ENCODE peak calls at places on chromosome 12, in four cellular contexts. E, X, R and Y are unnamed samples.

GRCh38 chr12:131126662-131127173 is 173.0 kb downstream of the ADGRD1 start:
- DNase-seq in X (no peak), R (no peak), E (no peak), Y (no peak)

GRCh38 chr12:26848156-26848825 is 15.3 kb upstream of the ITPR2 start:
- DNase-seq in X (no peak), R (no peak), E (no peak), Y (no peak)

GRCh38 chr12:121942145-121942718 is 23.8 kb downstream of the CFAP251 start:
- DNase-seq in R (no peak), E (no peak), X (no peak), Y (no peak)

GRCh38 chr12:24724765-24725307 is 224.1 kb downstream of the BCAT1 start:
- DNase-seq in X (no peak), E (no peak), R (no peak), Y (no peak)

GRCh38 chr12:29306682-29307081 is 74.3 kb downstream of the ERGIC2 start:
- DNase-seq in E (no peak), X (no peak), R (no peak), Y (no peak)

GRCh38 chr12:78473136-78473535 is 391.4 kb upstream of the SYT1 start:
- DNase-seq in X (no peak), E (no peak), R (no peak), Y (no peak)

GRCh38 chr12:24534632-24535031 is 414.3 kb downstream of the BCAT1 start:
- DNase-seq in X (no peak), E (no peak), R (no peak), Y (no peak)

GRCh38 chr12:114921796-114922195 is 237.8 kb upstream of the TBX3 start:
- DNase-seq in R (no peak), X (no peak), E (no peak), Y (no peak)

GRCh38 chr12:107468182-107468581 is 217.4 kb upstream of the PWP1 start:
- DNase-seq in X (no peak), R (peak; percentile 26), E (no peak), Y (no peak)

GRCh38 chr12:11812558-11813421 is 163.3 kb downstream of the ETV6 start:
- DNase-seq in X (no peak), R (no peak), E (no peak), Y (peak; percentile 20)

GRCh38 chr12:123591702-123592481 is 7.5 kb downstream of the TMED2 start:
- DNase-seq in E (no peak), X (no peak), R (no peak), Y (no peak)

GRCh38 chr12:42725839-42726238 is 136.3 kb upstream of the PRICKLE1 start:
- DNase-seq in R (no peak), X (no peak), E (no peak), Y (no peak)

DNA sequence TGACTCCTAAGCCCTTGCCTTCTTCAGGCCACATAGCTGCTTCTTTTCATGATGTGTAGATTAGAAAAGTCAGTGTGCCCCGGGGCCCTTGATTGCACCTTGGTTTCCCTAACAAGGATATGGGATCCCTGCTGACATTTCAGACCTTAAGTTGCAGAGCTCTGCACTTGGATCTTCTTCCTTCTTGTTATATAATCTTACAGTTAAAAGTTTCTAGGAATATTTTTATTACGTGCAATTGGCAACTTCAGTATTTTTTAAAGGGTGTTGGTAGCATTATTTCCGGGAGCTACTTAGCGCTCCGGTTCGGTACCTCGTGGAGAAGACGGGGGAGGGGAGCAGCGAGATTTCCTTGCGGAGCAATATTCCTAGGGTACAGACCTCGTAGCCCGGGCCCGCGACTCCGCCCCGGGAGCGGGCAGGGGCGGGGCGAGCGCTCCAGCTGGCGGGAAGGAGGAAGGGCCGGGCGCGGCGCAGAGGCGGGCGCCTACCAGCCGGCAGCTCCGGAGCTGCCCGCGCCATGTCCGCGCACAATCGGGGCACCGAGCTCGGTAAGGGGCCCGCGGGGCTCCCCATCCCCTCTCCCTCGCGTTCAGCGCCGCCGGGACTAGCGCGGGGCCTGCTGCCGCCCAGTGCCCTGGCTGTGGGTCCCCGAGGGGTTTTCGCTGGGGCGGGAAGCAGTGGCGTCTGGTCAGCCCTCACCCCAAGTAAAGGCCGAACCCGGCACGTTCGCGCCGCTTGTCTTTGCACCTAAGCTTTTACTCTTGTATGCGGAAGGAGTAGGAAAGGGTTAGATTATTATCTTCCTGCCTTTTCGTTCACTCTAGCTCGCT is at the start of gene DERA:
- DNase-seq in X (no peak), E (peak; percentile 28), R (peak; percentile 90), Y (peak; percentile 74)
- TF ChIP-seq POLR2AphosphoS5 in X (peak; percentile 60), E (peak; percentile 89), R (peak; percentile 91), Y (no peak)

DNA sequence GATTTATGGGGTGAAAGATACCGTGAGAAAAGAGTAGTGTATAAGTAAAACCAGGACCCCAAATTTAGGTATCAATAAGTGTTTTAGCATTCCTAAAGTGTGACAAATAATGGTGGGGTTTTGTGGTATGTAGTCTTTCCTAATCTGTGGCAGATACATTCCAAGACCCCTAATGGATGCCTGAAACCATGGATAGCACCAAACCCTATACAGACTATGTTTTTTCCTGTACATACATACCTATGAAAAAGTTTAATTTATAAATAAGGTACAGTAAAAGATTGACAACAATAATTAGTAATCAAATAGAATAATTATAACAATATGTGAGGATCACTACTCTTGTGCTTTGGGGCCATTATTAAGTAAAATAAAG is 14.4 kb upstream of the TCP11L2 start:
- DNase-seq in R (no peak), E (no peak), X (no peak), Y (no peak)
- H3K27ac ChIP-seq in R (no peak overlapping the region), E (no peak overlapping the region), X (no peak overlapping the region), Y (no peak overlapping the region)

GRCh38 chr12:569803-570236 is 93.4 kb downstream of the NINJ2 start:
- DNase-seq in X (peak; percentile 18), E (peak; percentile 59), R (peak; percentile 89), Y (peak; percentile 77)
- TF ChIP-seq POLR2AphosphoS5 in X (no peak), E (no peak), R (peak; percentile 31), Y (peak; percentile 52)

GRCh38 chr12:54437243-54437642 is 18.2 kb upstream of the ITGA5 start:
- DNase-seq in X (no peak), R (no peak), E (no peak), Y (no peak)
- H3K27ac ChIP-seq in X (no peak overlapping the region), R (no peak overlapping the region), E (no peak overlapping the region), Y (no peak overlapping the region)